ENCODE peak calls at places on chromosomes 7 and 10, in four cellular contexts. W is fibroblast of lung, F is B cell, K is Calu3. O is an unnamed sample.

GRCh38 chr7:46283852-46284251 is 362.8 kb upstream of the IGFBP3 start:
- DNase-seq in W (no peak), K (no peak), F (no peak), O (no peak)

GRCh38 chr10:49744924-49745605 is 17.1 kb downstream of the OGDHL start:
- DNase-seq in F (no peak), W (no peak), K (no peak), O (no peak)

GRCh38 chr10:120039066-120039465 is 146.5 kb downstream of the SEC23IP start:
- DNase-seq in W (no peak), K (no peak), F (no peak), O (no peak)

GRCh38 chr7:94289071-94289470 is 105.6 kb upstream of the COL1A2 start:
- DNase-seq in K (peak), F (peak), W (peak), O (peak)

GRCh38 chr7:128266891-128267839 is 26.1 kb downstream of the LEP start:
- DNase-seq in K (peak), W (peak), F (no peak), O (peak)

GRCh38 chr7:80244206-80244956 is 109.8 kb downstream of the GNAI1 start:
- DNase-seq in K (no peak), F (no peak), W (peak), O (no peak)

GRCh38 chr10:19819419-19820033 is 3.3 kb downstream of the PLXDC2 start:
- DNase-seq in K (no peak), F (peak), W (peak), O (no peak)

GRCh38 chr7:12257582-12257981 is 46.5 kb downstream of the TMEM106B start:
- DNase-seq in W (peak), K (no peak), F (peak), O (no peak)

GRCh38 chr10:110485541-110485940 is 12.2 kb upstream of the DUSP5 start:
- DNase-seq in F (no peak), W (no peak), K (no peak), O (no peak)

GRCh38 chr7:9796241-9796640 is 1177.4 kb upstream of the PHF14 start:
- DNase-seq in W (no peak), F (no peak), K (no peak), O (no peak)

GRCh38 chr7:44727346-44728262 is 21.0 kb upstream of the ZMIZ2 start:
- DNase-seq in F (no peak), W (peak), K (no peak), O (no peak)

GRCh38 chr7:98287486-98287959 is 6.0 kb downstream of the BRI3 start:
- DNase-seq in W (no peak), K (peak), F (no peak), O (no peak)

GRCh38 chr7:70480913-70481579 is 650.9 kb upstream of the GALNT17 start:
- DNase-seq in F (no peak), K (no peak), W (no peak), O (no peak)

GRCh38 chr7:66330961-66331360 is 125.8 kb downstream of the TPST1 start:
- DNase-seq in W (peak), F (no peak), K (no peak), O (no peak)

GRCh38 chr7:132418840-132419239 is 157.4 kb downstream of the PLXNA4 start:
- DNase-seq in F (no peak), W (no peak), K (no peak), O (no peak)

GRCh38 chr10:114437456-114438292 is 33.4 kb upstream of the AFAP1L2 start:
- DNase-seq in F (no peak), W (peak), K (peak), O (no peak)

GRCh38 chr10:62133618-62134017 is 135.0 kb downstream of the RTKN2 start:
- DNase-seq in F (no peak), W (no peak), K (no peak), O (no peak)

GRCh38 chr10:64867501-64867962 is 1346.3 kb downstream of the REEP3 start:
- DNase-seq in W (no peak), K (peak), F (no peak), O (no peak)

GRCh38 chr7:2016761-2017482 is 215.8 kb downstream of the MAD1L1 start:
- DNase-seq in F (no peak), W (no peak), K (no peak), O (no peak)

GRCh38 chr7:106563466-106564150 is 97.3 kb downstream of the CCDC71L start:
- DNase-seq in F (no peak), K (peak), W (peak), O (no peak)

GRCh38 chr7:94348142-94348541 is 46.6 kb upstream of the COL1A2 start:
- DNase-seq in W (peak), K (no peak), F (no peak), O (peak)

GRCh38 chr10:118007773-118008172 is 39.0 kb downstream of the RAB11FIP2 start:
- DNase-seq in K (no peak), F (no peak), W (peak), O (no peak)

GRCh38 chr7:98078197-98078870 is 28.3 kb upstream of the LMTK2 start:
- DNase-seq in K (no peak), F (no peak), W (no peak), O (no peak)

GRCh38 chr10:122112021-122112616 is 123.2 kb downstream of the TACC2 start:
- DNase-seq in W (peak), K (no peak), F (no peak), O (no peak)

GRCh38 chr10:109282510-109282909 is 640.8 kb downstream of the XPNPEP1 start:
- DNase-seq in K (no peak), W (peak), F (no peak), O (no peak)

GRCh38 chr10:43305881-43306280 is 39.0 kb upstream of the RASGEF1A start:
- DNase-seq in F (no peak), K (no peak), W (no peak), O (no peak)

GRCh38 chr10:103696411-103697145 is 158.8 kb downstream of the SH3PXD2A start:
- DNase-seq in F (peak), K (peak), W (peak), O (peak)

GRCh38 chr10:73649876-73650536 is 5.8 kb downstream of the SYNPO2L start:
- DNase-seq in F (no peak), K (no peak), W (no peak), O (no peak)

GRCh38 chr7:124489925-124490324 is 275.7 kb downstream of the GPR37 start:
- DNase-seq in W (no peak), F (no peak), K (no peak), O (no peak)

GRCh38 chr7:2716488-2716887 is 28.5 kb downstream of the AMZ1 start:
- DNase-seq in K (no peak), F (no peak), W (no peak), O (no peak)

GRCh38 chr10:103493362-103493871 is at the start of gene NEURL1:
- DNase-seq in K (no peak), W (no peak), F (peak), O (no peak)

GRCh38 chr10:61438141-61438984 is 14.8 kb downstream of the TMEM26 start:
- DNase-seq in F (no peak), K (no peak), W (peak), O (peak)

GRCh38 chr7:118186491-118186890 is 2.5 kb downstream of the LSM8 start:
- DNase-seq in W (no peak), K (no peak), F (no peak), O (no peak)

GRCh38 chr7:143042159-143042820 is 9.9 kb upstream of the OR6V1 start:
- DNase-seq in K (no peak), F (no peak), W (no peak), O (no peak)

GRCh38 chr10:102681696-102682095 is 32.5 kb downstream of the ARL3 start:
- DNase-seq in K (no peak), W (no peak), F (no peak), O (no peak)

GRCh38 chr10:60646966-60647796 is 131.1 kb upstream of the CDK1 start:
- DNase-seq in K (peak), F (peak), W (peak), O (peak)

GRCh38 chr7:74527842-74528241 is 74.1 kb downstream of the GTF2IRD1 start:
- DNase-seq in K (no peak), F (no peak), W (no peak), O (no peak)

GRCh38 chr7:74523015-74523414 is 69.3 kb downstream of the GTF2IRD1 start:
- DNase-seq in W (no peak), F (no peak), K (no peak), O (no peak)

GRCh38 chr7:74526780-74527179 is 73.1 kb downstream of the GTF2IRD1 start:
- DNase-seq in W (no peak), K (no peak), F (no peak), O (no peak)

GRCh38 chr7:74525881-74526280 is 72.2 kb downstream of the GTF2IRD1 start:
- DNase-seq in W (no peak), K (no peak), F (no peak), O (no peak)

DNA sequence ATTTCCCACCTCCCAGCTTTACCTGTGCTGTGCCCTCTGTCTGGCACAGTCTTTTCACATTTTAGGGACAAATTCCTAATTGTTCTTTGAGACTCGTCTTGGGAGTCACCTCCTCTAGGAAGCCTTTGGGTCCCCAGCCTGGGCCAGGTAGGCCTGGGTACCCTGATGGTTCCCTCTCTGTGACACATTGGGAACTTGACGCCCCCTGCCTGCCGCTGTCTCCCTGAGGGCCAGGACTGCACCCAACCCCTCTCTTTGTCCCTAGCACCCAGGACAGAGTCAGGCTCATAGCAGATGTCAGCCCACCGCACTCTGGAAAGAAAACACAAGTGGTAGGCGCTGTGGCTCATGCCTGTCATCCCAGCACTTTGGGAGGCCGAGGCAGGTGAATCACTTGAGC is 71.4 kb downstream of the GTF2IRD1 start:
- DNase-seq in W (no peak), F (no peak), K (no peak), O (no peak)
- TF ChIP-seq CTCF in W (no peak), F (no peak), K (no peak), O (no peak)

GRCh38 chr10:14822879-14823755 is 14.7 kb downstream of the CDNF start:
- DNase-seq in W (peak), K (peak), F (peak), O (peak)
- TF ChIP-seq CTCF in W (peak), K (no peak), F (peak), O (peak)

GRCh38 chr10:78852856-78853255 is 215.9 kb upstream of the ZMIZ1 start:
- DNase-seq in F (no peak), K (no peak), W (peak), O (no peak)
- TF ChIP-seq CTCF in F (no peak), K (peak), W (no peak), O (no peak)

GRCh38 chr7:16421333-16422099 is at the start of gene CRPPA:
- DNase-seq in F (peak), K (peak), W (peak), O (no peak)

GRCh38 chr7:16420329-16420648 is 1.0 kb downstream of the CRPPA start:
- DNase-seq in F (no peak), W (no peak), K (no peak), O (no peak)

GRCh38 chr7:16419859-16420258 is 1.5 kb downstream of the CRPPA start:
- DNase-seq in W (no peak), F (no peak), K (no peak), O (no peak)

GRCh38 chr7:16422100-16422430 is 727 bp upstream of the CRPPA start:
- DNase-seq in F (no peak), K (no peak), W (peak), O (no peak)

GRCh38 chr7:16420649-16421332 is 547 bp downstream of the CRPPA start:
- DNase-seq in K (peak), F (peak), W (peak), O (peak)
- TF ChIP-seq CTCF in K (peak), F (peak), W (peak), O (peak)

DNA sequence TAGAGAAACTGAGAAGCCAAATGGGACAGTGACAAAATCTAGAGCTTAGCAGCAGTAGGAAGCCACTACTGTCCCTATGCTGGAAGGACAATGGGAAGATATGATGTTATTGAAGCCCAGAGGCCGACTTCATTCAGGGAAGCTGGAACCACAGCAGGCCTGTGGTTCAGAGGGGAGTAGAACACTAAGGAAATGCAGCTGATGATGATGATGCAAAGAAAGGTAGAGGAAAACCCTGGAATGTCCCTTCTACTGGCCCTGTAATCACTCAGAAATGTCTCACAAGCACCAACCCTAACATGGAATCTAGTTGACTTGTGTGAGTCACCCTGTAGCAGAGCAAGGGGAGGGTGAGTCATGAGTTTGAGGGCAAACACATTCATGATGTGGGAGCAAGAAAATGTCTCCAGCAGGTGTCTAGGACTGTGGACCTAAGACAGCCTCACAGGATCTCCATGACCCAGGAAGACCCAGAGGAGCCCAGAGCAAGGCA is 37.1 kb upstream of the LRRC17 start:
- DNase-seq in W (peak), K (peak), F (no peak), O (peak)
- TF ChIP-seq CTCF in W (no peak), K (no peak), F (no peak), O (no peak)

O was measured in AG09319.